ENCODE peak calls at places on chromosomes 2 and 18, in nine cellular contexts. C is WTC11, B is A549, Y is SK-N-SH, D is K562, W is HepG2, P is GM12878, Q is H1, K is HCT116. N is an unnamed sample.

GRCh38 chr18:37649930-37650329 is 84.3 kb upstream of the CELF4 start:
- DNase-seq in K (no peak), W (no peak), B (no peak), P (no peak), Q (no peak), Y (no peak), C (no peak), D (no peak), N (no peak)

GRCh38 chr18:10295751-10296150 is 158.7 kb upstream of the APCDD1 start:
- DNase-seq in B (no peak), K (no peak), W (no peak), Q (no peak), C (no peak), D (no peak), P (no peak), Y (no peak), N (no peak)

GRCh38 chr2:109129356-109129920 is 433 bp downstream of the SH3RF3 start:
- DNase-seq in B (peak; percentile 24), C (peak; percentile 25), P (no peak), D (no peak), W (no peak), Y (peak; percentile 79), Q (peak; percentile 59), K (no peak), N (peak; percentile 74)

GRCh38 chr2:97702731-97703470 is 10.5 kb upstream of the ZAP70 start:
- DNase-seq in D (no peak), K (no peak), Y (no peak), C (no peak), Q (peak; percentile 13), B (no peak), P (no peak), W (no peak), N (no peak)

GRCh38 chr2:74199871-74200305 is 1.5 kb downstream of the MTHFD2 start:
- DNase-seq in P (no peak), Q (no peak), C (no peak), Y (no peak), B (no peak), K (no peak), W (no peak), D (no peak), N (peak; percentile 56)

GRCh38 chr18:62436636-62437519 is 85.9 kb upstream of the ZCCHC2 start:
- DNase-seq in P (no peak), K (no peak), Q (no peak), Y (no peak), D (no peak), W (no peak), B (no peak), C (no peak), N (no peak)

GRCh38 chr2:213065583-213066444 is 85.6 kb downstream of the IKZF2 start:
- DNase-seq in Y (peak; percentile 38), B (peak; percentile 1), D (no peak), W (no peak), C (peak; percentile 31), K (no peak), Q (no peak), P (no peak), N (peak; percentile 25)

GRCh38 chr2:132731431-132731830 is 61.4 kb upstream of the LYPD1 start:
- DNase-seq in D (no peak), W (no peak), C (no peak), K (no peak), Q (no peak), Y (no peak), P (no peak), B (no peak), N (no peak)

GRCh38 chr18:3597159-3597977 is 147.4 kb downstream of the TGIF1 start:
- DNase-seq in Q (no peak), W (no peak), P (no peak), Y (no peak), C (no peak), D (no peak), B (no peak), K (no peak), N (no peak)

GRCh38 chr2:95333888-95334338 is 36.8 kb downstream of the KCNIP3 start:
- DNase-seq in W (no peak), B (no peak), C (no peak), Y (no peak), K (peak; percentile 80), D (no peak), P (no peak), Q (no peak), N (no peak)

GRCh38 chr2:95347681-95348608 is 50.8 kb downstream of the KCNIP3 start:
- DNase-seq in D (no peak), Q (peak; percentile 49), K (no peak), B (no peak), P (no peak), C (no peak), W (no peak), Y (no peak), N (no peak)

GRCh38 chr2:179898873-179899272 is 37.5 kb upstream of the ZNF385B start:
- DNase-seq in D (peak; percentile 24), W (peak; percentile 65), Y (peak; percentile 23), P (no peak), K (peak; percentile 61), B (peak; percentile 56), C (peak; percentile 67), Q (peak; percentile 77), N (peak; percentile 62)

GRCh38 chr2:213187386-213187785 is 36.0 kb upstream of the IKZF2 start:
- DNase-seq in W (peak; percentile 7), P (no peak), C (no peak), B (no peak), K (no peak), Y (no peak), Q (no peak), D (no peak), N (no peak)

GRCh38 chr18:7366597-7366996 is 135.7 kb downstream of the LRRC30 start:
- DNase-seq in W (no peak), Y (no peak), Q (no peak), C (no peak), P (no peak), B (no peak), D (no peak), K (no peak), N (no peak)

GRCh38 chr18:51525453-51526225 is 328.2 kb upstream of the MEX3C start:
- DNase-seq in C (no peak), K (no peak), P (no peak), B (no peak), Y (no peak), Q (no peak), W (no peak), D (no peak), N (no peak)

GRCh38 chr2:121626777-121627524 is 22.3 kb downstream of the CLASP1 start:
- DNase-seq in D (no peak), B (no peak), Y (no peak), P (no peak), K (no peak), W (no peak), Q (no peak), C (no peak), N (no peak)

GRCh38 chr2:2877427-2877826 is 500.2 kb downstream of the EIPR1 start:
- DNase-seq in Q (no peak), Y (no peak), C (no peak), B (no peak), D (no peak), K (no peak), W (no peak), P (no peak), N (no peak)

GRCh38 chr2:2879071-2879470 is 498.5 kb downstream of the EIPR1 start:
- DNase-seq in B (no peak), C (no peak), D (no peak), Q (no peak), W (no peak), Y (no peak), K (no peak), P (no peak), N (no peak)

GRCh38 chr2:2880938-2881337 is 496.7 kb downstream of the EIPR1 start:
- DNase-seq in C (no peak), Y (no peak), K (no peak), D (no peak), W (no peak), Q (no peak), P (no peak), B (no peak), N (no peak)

GRCh38 chr2:2881507-2881906 is 496.1 kb downstream of the EIPR1 start:
- DNase-seq in Q (no peak), Y (no peak), B (no peak), C (no peak), K (no peak), D (no peak), W (no peak), P (no peak), N (no peak)

DNA sequence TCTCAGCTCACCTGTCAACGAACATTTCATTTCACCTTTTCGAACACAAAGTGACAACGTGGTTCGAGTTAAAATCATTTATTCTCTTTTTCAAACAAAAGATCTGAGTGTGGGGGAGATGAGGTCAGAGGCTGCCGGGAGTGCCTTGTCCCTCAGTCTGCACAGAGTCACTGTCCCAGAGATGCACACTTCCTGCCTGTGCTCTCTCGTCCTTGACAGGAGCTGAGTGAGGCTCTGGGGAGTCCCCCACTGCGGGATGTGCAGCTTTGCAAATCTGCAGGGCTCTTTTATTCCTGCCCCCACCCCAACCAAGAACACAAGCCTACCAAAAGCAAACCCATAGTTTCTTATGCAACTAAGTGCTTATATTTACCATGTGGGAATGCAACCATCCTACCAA is 497.8 kb downstream of the EIPR1 start:
- DNase-seq in B (no peak), C (no peak), D (no peak), K (no peak), Q (no peak), P (peak; percentile 27), W (no peak), Y (no peak), N (no peak)
- TF ChIP-seq MAX in B (no peak), C (no peak), D (no peak), K (no peak), Q (no peak), P (no peak), W (no peak), Y (no peak), N (no peak)

GRCh38 chr2:207157162-207157481 is 8.6 kb downstream of the KLF7 start:
- DNase-seq in B (no peak), Y (no peak), D (no peak), Q (no peak), C (no peak), K (no peak), W (no peak), P (no peak), N (no peak)
- TF ChIP-seq MAX in B (no peak), Y (no peak), D (no peak), Q (no peak), C (no peak), K (no peak), W (no peak), P (no peak), N (no peak)

GRCh38 chr2:10375570-10376266 is 72.4 kb downstream of the ODC1 start:
- DNase-seq in B (no peak), Y (no peak), W (no peak), Q (no peak), D (no peak), P (no peak), K (no peak), C (no peak), N (peak; percentile 46)
- TF ChIP-seq MAX in B (no peak), Y (no peak), W (no peak), Q (no peak), D (no peak), P (no peak), K (no peak), C (no peak), N (no peak)

DNA sequence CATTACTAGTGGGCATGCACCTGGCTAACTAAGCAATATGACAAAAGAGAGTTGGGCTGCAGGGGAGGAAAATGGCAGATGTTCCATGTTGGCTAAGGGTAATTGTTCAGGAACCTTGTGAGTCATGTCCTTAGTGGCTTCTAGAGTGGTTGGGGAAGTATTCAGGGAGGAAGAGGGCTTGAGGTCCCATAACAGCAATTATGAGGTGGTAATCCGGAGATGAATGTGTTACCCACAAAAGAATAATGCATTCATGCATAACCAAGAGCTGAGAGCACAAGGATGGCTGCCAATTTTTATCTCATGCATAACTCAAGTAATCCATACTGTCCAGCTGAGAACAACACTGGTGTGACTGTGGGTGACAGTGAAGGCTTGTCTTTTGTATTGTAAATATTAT is 42.9 kb downstream of the TMEFF2 start:
- DNase-seq in C (no peak), D (no peak), B (no peak), Q (no peak), Y (no peak), P (no peak), W (no peak), K (no peak), N (no peak)
- TF ChIP-seq MAX in C (no peak), D (no peak), B (no peak), Q (no peak), Y (no peak), P (no peak), W (no peak), K (no peak), N (no peak)